ENCODE peak calls at places on chromosomes 1 and 21, in nine cellular contexts. V is mammary epithelial cell, I is lung, B is psoas muscle, X is left lung, F is ovary, O is right lobe of liver, Z is right cardiac atrium, H is SK-N-SH. Y is an unnamed sample.

GRCh38 chr1:89604414-89604735 is 28.5 kb upstream of the LRRC8C start:
- DNase-seq in I (no peak), V (peak; percentile 32), X (no peak), F (no peak), O (no peak), B (no peak), H (no peak), Z (no peak), Y (no peak)

GRCh38 chr1:20361805-20362381 is 71.2 kb downstream of the VWA5B1 start:
- DNase-seq in Z (peak; percentile 83), I (peak; percentile 51), H (peak; percentile 79), X (no peak), B (peak; percentile 82), V (peak; percentile 55), F (peak; percentile 73), O (no peak), Y (peak; percentile 71)

GRCh38 chr1:38651669-38652068 is 207.9 kb downstream of the RRAGC start:
- DNase-seq in F (no peak), I (no peak), X (no peak), O (no peak), B (no peak), Z (no peak), H (no peak), V (peak; percentile 3), Y (no peak)

GRCh38 chr21:34526618-34527290 is 14.7 kb upstream of the KCNE1 start:
- DNase-seq in H (no peak), V (peak; percentile 98), X (peak; percentile 79), O (peak; percentile 59), B (peak; percentile 75), I (peak; percentile 78), Z (peak; percentile 89), F (peak; percentile 49), Y (peak; percentile 99)

GRCh38 chr1:235206533-235207201 is 45.6 kb upstream of the RBM34 start:
- DNase-seq in H (no peak), F (no peak), Z (no peak), I (no peak), V (peak; percentile 42), B (no peak), X (no peak), O (no peak), Y (no peak)

GRCh38 chr1:203650012-203650836 is 23.6 kb downstream of the ATP2B4 start:
- DNase-seq in Z (peak; percentile 85), O (peak; percentile 67), V (peak; percentile 96), X (peak; percentile 73), F (peak; percentile 77), H (peak; percentile 70), B (peak; percentile 70), I (peak; percentile 34), Y (peak; percentile 95)

GRCh38 chr1:196669693-196670092 is 17.9 kb downstream of the CFH start:
- DNase-seq in H (no peak), V (no peak), X (no peak), F (no peak), Z (no peak), I (no peak), B (no peak), O (no peak), Y (no peak)

GRCh38 chr1:238177960-238178359 is 287.2 kb upstream of the ZP4 start:
- DNase-seq in O (no peak), B (no peak), X (no peak), V (peak; percentile 81), H (no peak), Z (no peak), F (no peak), I (no peak), Y (peak; percentile 74)

GRCh38 chr1:244104309-244105060 is 53.4 kb downstream of the ZBTB18 start:
- DNase-seq in O (peak; percentile 37), Z (no peak), B (no peak), X (no peak), V (peak; percentile 37), F (no peak), H (peak; percentile 44), I (no peak), Y (peak; percentile 54)

GRCh38 chr1:18409609-18410237 is 71.0 kb upstream of the KLHDC7A start:
- DNase-seq in H (no peak), X (no peak), O (no peak), V (no peak), B (no peak), I (no peak), Z (no peak), F (no peak), Y (no peak)
- H3K27ac ChIP-seq in H (no peak overlapping the region), X (no peak overlapping the region), O (no peak overlapping the region), V (no peak overlapping the region), B (no peak overlapping the region), I (no peak overlapping the region), Z (no peak overlapping the region), F (no peak overlapping the region), Y (no peak overlapping the region)

GRCh38 chr21:19340954-19341353 is 937.4 kb upstream of the TMPRSS15 start:
- DNase-seq in Z (no peak), H (no peak), X (no peak), V (no peak), O (no peak), F (no peak), I (no peak), B (no peak), Y (no peak)
- H3K27ac ChIP-seq in Z (no peak overlapping the region), H (no peak overlapping the region), X (no peak overlapping the region), V (no peak overlapping the region), O (no peak overlapping the region), F (no peak overlapping the region), I (no peak overlapping the region), B (no peak overlapping the region), Y (no peak overlapping the region)

DNA sequence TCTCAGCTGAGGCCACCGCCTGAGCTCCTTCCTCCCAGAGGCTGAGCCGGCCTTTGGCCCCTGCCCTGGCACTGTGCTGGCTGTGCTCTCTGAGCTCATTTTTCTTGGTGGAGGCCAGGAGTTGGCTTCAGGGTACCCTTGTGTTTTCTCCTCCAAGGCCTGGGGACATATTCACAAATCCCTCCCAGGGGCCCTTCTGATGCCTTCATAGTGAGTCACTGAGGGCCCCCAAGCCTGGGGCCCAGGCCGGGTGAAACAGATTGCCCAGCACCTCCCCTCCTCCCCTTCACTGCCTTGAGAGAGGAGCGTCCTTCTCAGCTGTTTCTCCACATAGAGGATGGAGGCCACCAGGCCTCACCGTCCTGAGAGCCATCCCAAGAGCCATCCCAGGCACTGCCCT is 105.8 kb downstream of the SIK1 start:
- DNase-seq in I (no peak), H (no peak), Z (peak; percentile 46), B (no peak), F (no peak), O (no peak), X (no peak), V (no peak), Y (no peak)
- H3K27ac ChIP-seq in I (no peak overlapping the region), H (no peak overlapping the region), Z (no peak overlapping the region), B (no peak overlapping the region), F (no peak overlapping the region), O (no peak overlapping the region), X (no peak overlapping the region), V (no peak overlapping the region), Y (no peak overlapping the region)

DNA sequence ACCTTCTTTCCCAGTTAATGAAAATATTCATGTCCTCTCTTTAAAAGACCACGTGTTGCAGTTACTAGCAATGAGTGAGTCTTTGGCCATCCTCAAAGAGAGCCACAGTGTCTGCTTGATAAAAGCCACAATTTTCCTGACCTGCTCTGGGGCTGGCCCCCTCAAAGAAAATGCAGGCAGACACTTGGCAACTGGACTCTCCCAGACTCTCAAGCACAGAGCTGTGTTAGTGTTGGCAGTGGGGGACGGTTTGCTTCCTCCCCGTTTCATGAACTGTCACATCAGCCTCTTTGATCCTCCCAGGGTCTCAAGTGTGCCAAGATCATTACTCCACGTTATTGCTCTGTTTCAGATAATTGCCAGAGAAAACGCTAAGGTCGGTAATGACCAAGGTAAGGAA is 138.7 kb downstream of the NTMT2 start:
- DNase-seq in F (no peak), B (no peak), Z (peak; percentile 18), I (no peak), X (no peak), O (no peak), V (no peak), H (no peak), Y (no peak)
- H3K27ac ChIP-seq in F (no peak overlapping the region), B (no peak overlapping the region), Z (no peak overlapping the region), I (no peak overlapping the region), X (no peak overlapping the region), O (no peak overlapping the region), V (no peak overlapping the region), H (peak overlapping the region; percentile 9), Y (no peak overlapping the region)

GRCh38 chr1:15714438-15715136 is 21.5 kb upstream of the SLC25A34 start:
- DNase-seq in H (no peak), O (no peak), F (no peak), I (no peak), V (no peak), B (peak; percentile 73), X (no peak), Z (no peak), Y (no peak)
- H3K27ac ChIP-seq in H (no peak overlapping the region), O (no peak overlapping the region), F (peak overlapping the region; percentile 14), I (peak overlapping the region; percentile 29), V (no peak overlapping the region), B (peak overlapping the region; percentile 94), X (peak overlapping the region; percentile 30), Z (peak overlapping the region; percentile 78), Y (no peak overlapping the region)

GRCh38 chr1:29125237-29125641 is 1.5 kb upstream of the TMEM200B start:
- DNase-seq in B (no peak), X (no peak), I (no peak), F (no peak), Z (no peak), V (no peak), O (no peak), H (no peak), Y (no peak)
- H3K27ac ChIP-seq in B (peak overlapping the region; percentile 73), X (peak overlapping the region; percentile 91), I (peak overlapping the region; percentile 72), F (peak overlapping the region; percentile 95), Z (peak overlapping the region; percentile 86), V (no peak overlapping the region), O (peak overlapping the region; percentile 68), H (peak overlapping the region; percentile 55), Y (no peak overlapping the region)

GRCh38 chr1:65148548-65149390 is 766 bp downstream of the AK4 start:
- DNase-seq in I (no peak), B (peak; percentile 58), V (peak; percentile 63), H (peak; percentile 85), F (peak; percentile 50), X (peak; percentile 42), Z (peak; percentile 82), O (peak; percentile 76), Y (peak; percentile 78)

GRCh38 chr1:65149753-65150463 is 1.9 kb downstream of the AK4 start:
- DNase-seq in F (no peak), V (no peak), B (no peak), Z (no peak), H (no peak), X (no peak), I (no peak), O (no peak), Y (no peak)

GRCh38 chr1:65150583-65151263 is 2.7 kb downstream of the AK4 start:
- DNase-seq in B (no peak), F (no peak), Z (no peak), V (no peak), O (no peak), X (no peak), H (no peak), I (no peak), Y (no peak)

GRCh38 chr1:65147424-65148177 is 402 bp upstream of the AK4 start:
- DNase-seq in B (peak; percentile 55), I (no peak), X (peak; percentile 38), O (peak; percentile 84), Z (peak; percentile 82), V (peak; percentile 66), F (peak; percentile 54), H (peak; percentile 83), Y (peak; percentile 43)

DNA sequence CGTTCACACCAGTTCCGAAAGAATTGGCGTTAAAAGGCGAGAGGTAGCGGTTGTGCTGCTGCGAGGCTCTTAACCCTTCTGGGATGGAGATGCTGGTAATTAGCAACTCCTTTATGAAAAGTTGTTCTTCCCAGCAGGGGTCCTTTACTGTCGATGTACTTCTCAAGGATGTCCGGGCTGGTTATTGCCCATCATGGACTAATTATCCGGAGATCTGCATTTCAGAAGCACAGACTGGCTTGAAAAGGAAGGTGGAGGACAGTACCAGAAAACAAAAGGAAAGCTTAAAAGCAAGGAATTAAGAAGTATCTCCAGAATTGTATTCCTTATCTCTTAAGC is 1.4 kb downstream of the AK4 start:
- DNase-seq in I (no peak), X (no peak), H (no peak), V (peak; percentile 46), Z (no peak), O (no peak), F (no peak), B (no peak), Y (peak; percentile 52)
- H3K27ac ChIP-seq in I (no peak overlapping the region), X (no peak overlapping the region), H (no peak overlapping the region), V (peak overlapping the region; percentile 49), Z (peak overlapping the region; percentile 76), O (peak overlapping the region; percentile 70), F (peak overlapping the region; percentile 63), B (no peak overlapping the region), Y (no peak overlapping the region)

Y was measured in mesendoderm.